ENCODE peak calls at places on chromosomes 16 and 17, in nine cellular contexts. Q, A, U, I, P, H, E, G and L are unnamed samples.

GRCh38 chr17:59844884-59845594 is 47.7 kb downstream of the TUBD1 start:
- DNase-seq in Q (no peak), A (peak), U (peak), I (no peak), P (no peak), H (no peak), E (no peak), G (no peak), L (no peak)

GRCh38 chr17:1627219-1627986 is 1.2 kb downstream of the SLC43A2 start:
- DNase-seq in Q (no peak), A (no peak), U (no peak), I (no peak), P (no peak), H (no peak), E (no peak), G (no peak), L (no peak)

GRCh38 chr17:61694095-61694494 is 103.1 kb upstream of the NACA2 start:
- DNase-seq in Q (no peak), A (no peak), U (no peak), I (no peak), P (no peak), H (no peak), E (no peak), G (no peak), L (no peak)

GRCh38 chr17:16870253-16871245 is 101.4 kb downstream of the TNFRSF13B start:
- DNase-seq in Q (no peak), A (no peak), U (no peak), I (no peak), P (no peak), H (peak), E (no peak), G (no peak), L (no peak)

GRCh38 chr16:86609115-86609514 is 30.8 kb downstream of the FOXL1 start:
- DNase-seq in Q (peak), A (no peak), U (peak), I (no peak), P (no peak), H (no peak), E (no peak), G (no peak), L (no peak)

GRCh38 chr16:89402962-89403361 is 87.4 kb downstream of the ANKRD11 start:
- DNase-seq in Q (no peak), A (no peak), U (peak), I (peak), P (no peak), H (no peak), E (peak), G (no peak), L (no peak)

GRCh38 chr17:17692353-17693252 is 11.3 kb downstream of the RAI1 start:
- DNase-seq in Q (no peak), A (peak), U (no peak), I (no peak), P (no peak), H (no peak), E (peak), G (no peak), L (no peak)

GRCh38 chr16:54493076-54493475 is 206.5 kb upstream of the IRX3 start:
- DNase-seq in Q (no peak), A (no peak), U (peak), I (no peak), P (no peak), H (no peak), E (no peak), G (no peak), L (no peak)

GRCh38 chr16:3487521-3488410 is 7.5 kb downstream of the C16orf90 start:
- DNase-seq in Q (no peak), A (peak), U (no peak), I (no peak), P (no peak), H (no peak), E (no peak), G (no peak), L (no peak)

GRCh38 chr17:27980035-27980434 is 62.4 kb upstream of the NLK start:
- DNase-seq in Q (peak), A (peak), U (peak), I (no peak), P (no peak), H (no peak), E (no peak), G (no peak), L (no peak)

GRCh38 chr17:43702636-43703035 is 40.9 kb upstream of the MEOX1 start:
- DNase-seq in Q (no peak), A (no peak), U (peak), I (no peak), P (no peak), H (no peak), E (no peak), G (no peak), L (no peak)

GRCh38 chr17:17391575-17392370 is 85.0 kb upstream of the MED9 start:
- DNase-seq in Q (no peak), A (no peak), U (no peak), I (peak), P (no peak), H (no peak), E (peak), G (no peak), L (no peak)

GRCh38 chr16:58024673-58025350 is 742 bp upstream of the MMP15 start:
- DNase-seq in Q (no peak), A (peak), U (no peak), I (peak), P (no peak), H (peak), E (peak), G (peak), L (no peak)

GRCh38 chr16:81158964-81159363 is 62.8 kb upstream of the GCSH start:
- DNase-seq in Q (no peak), A (no peak), U (no peak), I (no peak), P (no peak), H (no peak), E (no peak), G (no peak), L (no peak)

GRCh38 chr16:61887903-61888302 is 148.3 kb downstream of the CDH8 start:
- DNase-seq in Q (no peak), A (no peak), U (peak), I (no peak), P (no peak), H (no peak), E (peak), G (no peak), L (no peak)

GRCh38 chr16:87653234-87653633 is 50.9 kb downstream of the JPH3 start:
- DNase-seq in Q (no peak), A (no peak), U (no peak), I (no peak), P (no peak), H (no peak), E (peak), G (no peak), L (no peak)

GRCh38 chr17:40075216-40076100 is 12.7 kb downstream of the THRA start:
- DNase-seq in Q (no peak), A (no peak), U (peak), I (peak), P (peak), H (peak), E (peak), G (peak), L (peak)

GRCh38 chr17:48994548-48995331 is 2.4 kb upstream of the IGF2BP1 start:
- DNase-seq in Q (no peak), A (no peak), U (no peak), I (no peak), P (no peak), H (no peak), E (no peak), G (no peak), L (no peak)

GRCh38 chr17:48996696-48997102 is 486 bp upstream of the IGF2BP1 start:
- DNase-seq in Q (no peak), A (no peak), U (no peak), I (no peak), P (no peak), H (no peak), E (no peak), G (no peak), L (no peak)

GRCh38 chr17:48997103-48997826 is at the start of gene IGF2BP1:
- DNase-seq in Q (no peak), A (no peak), U (peak), I (no peak), P (no peak), H (no peak), E (peak), G (no peak), L (no peak)

GRCh38 chr17:48995871-48996695 is 1.1 kb upstream of the IGF2BP1 start:
- DNase-seq in Q (no peak), A (no peak), U (no peak), I (no peak), P (no peak), H (no peak), E (no peak), G (no peak), L (no peak)

GRCh38 chr17:48995332-48995870 is 1.8 kb upstream of the IGF2BP1 start:
- DNase-seq in Q (no peak), A (no peak), U (no peak), I (no peak), P (no peak), H (no peak), E (no peak), G (no peak), L (no peak)
- H3K4me3 ChIP-seq in Q (peak), A (no peak), U (no peak), I (no peak), P (no peak), H (peak), E (no peak), G (peak), L (no peak)

DNA sequence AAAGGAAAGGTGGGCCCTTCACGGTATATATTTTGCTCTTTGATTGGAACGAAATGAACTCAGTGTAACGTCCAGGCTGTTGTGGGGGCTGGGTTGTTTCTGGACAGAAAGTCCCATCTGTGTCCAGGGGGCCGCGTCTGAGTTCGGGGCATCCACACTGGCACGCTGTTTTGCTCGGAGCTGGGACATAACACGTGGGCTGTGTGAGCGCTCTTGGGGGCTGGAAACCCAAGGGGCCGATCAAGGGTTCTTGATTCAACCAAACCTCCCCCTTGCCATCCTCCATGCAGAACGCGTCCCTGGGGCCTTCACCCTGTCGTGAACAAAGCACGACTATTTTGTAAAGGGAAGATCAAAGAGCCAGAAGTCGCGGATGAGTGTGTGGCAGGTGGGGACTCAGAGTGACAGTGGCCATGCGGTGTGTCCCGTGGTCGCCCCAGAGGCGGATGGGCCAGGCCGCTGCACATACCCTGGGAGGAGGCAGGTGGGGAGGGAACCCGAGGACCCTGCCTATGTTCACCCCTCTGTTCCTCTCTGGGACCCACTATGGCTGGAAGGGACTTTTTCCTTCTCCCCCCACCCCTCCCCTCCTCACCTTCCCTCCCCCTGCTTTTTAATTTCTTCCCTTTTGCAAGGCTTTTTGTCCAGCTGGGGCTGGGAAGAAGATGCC is 387.2 kb downstream of the SEC14L1 start:
- DNase-seq in Q (no peak), A (no peak), U (no peak), I (no peak), P (no peak), H (peak), E (no peak), G (no peak), L (no peak)
- H3K4me3 ChIP-seq in Q (no peak), A (no peak), U (no peak), I (no peak), P (peak), H (peak), E (no peak), G (no peak), L (no peak)

GRCh38 chr17:385195-385835 is 32.7 kb upstream of the RPH3AL start:
- DNase-seq in Q (no peak), A (no peak), U (no peak), I (no peak), P (no peak), H (peak), E (peak), G (peak), L (no peak)

GRCh38 chr17:384622-385194 is 32.1 kb upstream of the RPH3AL start:
- DNase-seq in Q (no peak), A (no peak), U (no peak), I (no peak), P (no peak), H (no peak), E (peak), G (no peak), L (no peak)

GRCh38 chr17:388087-388486 is 35.5 kb upstream of the RPH3AL start:
- DNase-seq in Q (no peak), A (no peak), U (no peak), I (no peak), P (no peak), H (no peak), E (no peak), G (no peak), L (no peak)

GRCh38 chr17:385836-386144 is 33.2 kb upstream of the RPH3AL start:
- DNase-seq in Q (no peak), A (no peak), U (no peak), I (no peak), P (no peak), H (no peak), E (no peak), G (no peak), L (no peak)

DNA sequence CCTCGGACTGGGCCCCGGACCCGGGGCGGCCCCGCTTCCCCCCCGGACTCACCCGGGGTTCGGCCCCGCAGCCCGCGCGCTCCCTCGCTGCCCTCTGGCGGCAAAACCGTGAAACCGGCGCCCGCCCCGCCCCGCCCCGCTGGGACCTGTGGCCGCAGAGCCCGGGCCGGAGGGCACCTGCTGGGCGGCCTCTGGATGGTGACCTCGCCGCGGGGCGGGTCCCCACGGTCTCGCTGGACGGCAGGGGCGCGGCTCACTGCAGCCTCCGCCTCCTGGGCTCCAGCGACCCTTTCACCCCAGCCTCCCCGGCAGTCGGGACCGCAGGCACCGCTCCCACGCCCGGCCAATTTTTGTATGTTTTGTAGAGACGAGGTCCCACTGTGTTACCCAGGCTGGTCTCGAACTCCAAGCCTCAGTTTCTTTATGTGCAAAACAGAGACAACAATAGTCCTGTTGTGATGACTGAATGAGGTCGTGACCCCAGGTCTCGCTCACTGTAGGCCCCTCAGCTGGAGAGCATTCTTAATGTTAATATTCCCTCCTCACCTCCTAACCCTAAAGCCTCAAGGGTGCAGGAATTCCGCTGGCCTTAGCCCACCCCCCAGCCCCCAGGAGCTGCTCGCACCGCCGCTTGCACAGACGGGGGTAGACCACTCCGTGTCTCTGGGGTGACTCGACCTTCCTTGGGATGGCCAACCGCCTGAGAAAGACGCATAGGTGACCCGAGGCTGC is 33.7 kb upstream of the RPH3AL start:
- DNase-seq in Q (no peak), A (peak), U (no peak), I (peak), P (peak), H (peak), E (peak), G (peak), L (no peak)
- H3K4me3 ChIP-seq in Q (peak), A (peak), U (no peak), I (no peak), P (peak), H (peak), E (peak), G (peak), L (peak)

GRCh38 chr17:83082899-83083367 is 3.5 kb downstream of the METRNL start:
- DNase-seq in Q (no peak), A (no peak), U (no peak), I (no peak), P (no peak), H (no peak), E (no peak), G (no peak), L (no peak)
- H3K4me3 ChIP-seq in Q (no peak), A (peak), U (no peak), I (no peak), P (no peak), H (no peak), E (no peak), G (peak), L (no peak)

GRCh38 chr17:80793421-80793820 is 198.2 kb upstream of the CHMP6 start:
- DNase-seq in Q (no peak), A (no peak), U (no peak), I (no peak), P (no peak), H (no peak), E (no peak), G (no peak), L (no peak)
- H3K4me3 ChIP-seq in Q (no peak), A (no peak), U (no peak), I (no peak), P (no peak), H (no peak), E (no peak), G (no peak), L (no peak)

GRCh38 chr16:68934402-68934801 is 91.1 kb downstream of the TANGO6 start:
- DNase-seq in Q (no peak), A (no peak), U (no peak), I (no peak), P (no peak), H (no peak), E (no peak), G (no peak), L (no peak)

GRCh38 chr16:68939921-68940320 is 96.6 kb downstream of the TANGO6 start:
- DNase-seq in Q (no peak), A (no peak), U (no peak), I (no peak), P (no peak), H (no peak), E (no peak), G (no peak), L (no peak)

GRCh38 chr16:68935008-68935407 is 91.7 kb downstream of the TANGO6 start:
- DNase-seq in Q (no peak), A (no peak), U (no peak), I (no peak), P (no peak), H (no peak), E (no peak), G (no peak), L (no peak)

DNA sequence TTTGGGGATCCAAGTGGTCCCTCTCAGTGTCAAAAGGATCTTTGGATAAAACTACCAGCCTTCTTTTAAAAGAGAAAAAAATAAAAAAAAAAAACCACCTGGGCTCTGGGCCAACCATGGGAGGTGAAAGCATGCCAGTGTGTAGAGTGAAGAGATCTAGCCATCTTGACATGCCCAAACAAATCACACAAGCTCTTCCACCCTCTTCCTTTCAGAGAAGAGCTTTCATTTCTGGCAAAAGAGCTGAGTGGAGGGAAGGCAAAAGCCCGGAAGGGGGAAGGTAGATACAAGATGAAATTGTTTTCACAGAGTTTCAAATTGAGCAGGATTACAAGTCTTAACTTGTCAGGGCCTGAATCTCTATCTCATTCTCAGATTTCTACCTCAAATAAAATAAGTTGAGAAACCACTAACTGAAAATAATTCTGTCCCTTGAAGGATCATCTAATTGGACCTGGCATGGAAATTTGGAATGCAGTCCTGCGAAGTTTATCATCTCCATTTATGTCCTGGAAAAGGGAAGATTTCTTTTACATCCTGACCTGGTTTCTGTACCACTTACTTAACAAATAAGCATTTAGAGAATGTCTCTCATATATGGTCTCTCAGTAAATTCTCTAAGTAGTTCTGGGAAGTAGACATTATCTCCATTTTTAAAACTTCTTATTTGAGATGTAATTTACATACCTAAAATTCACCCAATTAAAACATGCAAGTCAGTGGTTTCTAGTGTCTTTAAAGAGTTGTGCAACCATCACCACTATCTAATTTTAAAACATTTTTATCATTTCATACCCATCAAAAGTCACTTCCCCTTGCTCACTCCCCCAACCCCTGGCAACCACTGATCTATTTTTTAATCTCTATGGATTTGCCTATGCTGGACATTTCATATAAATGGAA is 93.6 kb downstream of the TANGO6 start:
- DNase-seq in Q (peak), A (no peak), U (peak), I (no peak), P (peak), H (no peak), E (no peak), G (no peak), L (no peak)
- H3K4me3 ChIP-seq in Q (no peak), A (no peak), U (no peak), I (no peak), P (no peak), H (no peak), E (no peak), G (no peak), L (no peak)